ENCODE peak calls at places on chromosomes 4 and X, in eight cellular contexts. T is EH, W is fibroblast of villous mesenchyme, M is WTC11, E is adipocyte, I is endothelial cell, A is ELR, G is cortex of kidney. B is an unnamed sample.

GRCh38 chr4:155766544-155766943 is 7.7 kb downstream of the GUCY1B1 start:
- DNase-seq in I (no peak), M (no peak), G (no peak), A (no peak), T (no peak), E (no peak), W (no peak), B (no peak)

GRCh38 chrX:97402333-97402732 is 518.6 kb downstream of the RPA4 start:
- DNase-seq in I (no peak), E (no peak), M (no peak), T (no peak), A (no peak), W (peak; percentile 68), G (no peak), B (no peak)

GRCh38 chrX:110228453-110228852 is 89.4 kb downstream of the AMMECR1 start:
- DNase-seq in G (no peak), W (no peak), E (no peak), M (no peak), T (no peak), I (no peak), A (no peak), B (no peak)

GRCh38 chr4:116070283-116070682 is 956.9 kb upstream of the NDST4 start:
- DNase-seq in W (no peak), G (no peak), A (peak; percentile 59), M (no peak), T (no peak), E (no peak), I (no peak), B (no peak)

GRCh38 chrX:119067023-119067739 is 5.6 kb upstream of the CT47C1 start:
- DNase-seq in E (peak; percentile 74), I (peak; percentile 50), A (peak; percentile 67), W (peak; percentile 43), M (peak; percentile 50), T (peak; percentile 63), G (no peak), B (peak; percentile 35)

GRCh38 chr4:110249687-110250387 is 51.4 kb upstream of the ELOVL6 start:
- DNase-seq in W (no peak), G (no peak), M (no peak), I (no peak), E (no peak), T (no peak), A (no peak), B (no peak)

GRCh38 chr4:56654238-56654632 is 26.9 kb downstream of the HOPX start:
- DNase-seq in A (no peak), E (no peak), W (no peak), I (no peak), M (no peak), T (no peak), G (no peak), B (no peak)

GRCh38 chr4:180057891-180058643 is 2185.1 kb upstream of the TENM3 start:
- DNase-seq in E (peak; percentile 62), A (peak; percentile 29), W (no peak), M (peak; percentile 53), I (peak; percentile 54), G (no peak), T (peak; percentile 2), B (no peak)

GRCh38 chr4:18938343-18939109 is 917.0 kb upstream of the LCORL start:
- DNase-seq in G (no peak), T (no peak), I (no peak), A (no peak), E (no peak), W (peak; percentile 2), M (no peak), B (no peak)

GRCh38 chr4:24880171-24880570 is 32.7 kb downstream of the CCDC149 start:
- DNase-seq in I (no peak), W (no peak), M (no peak), A (no peak), E (no peak), T (no peak), G (no peak), B (no peak)

GRCh38 chrX:150482537-150483217 is 85.7 kb upstream of the MTM1 start:
- DNase-seq in M (no peak), E (peak; percentile 44), I (no peak), G (no peak), W (peak; percentile 60), A (peak; percentile 82), T (peak; percentile 61), B (no peak)

GRCh38 chr4:82201805-82202636 is 171.8 kb downstream of the HNRNPD start:
- DNase-seq in T (peak; percentile 47), G (no peak), E (peak; percentile 51), W (peak; percentile 48), A (peak; percentile 59), I (peak; percentile 68), M (peak; percentile 72), B (peak; percentile 57)

GRCh38 chrX:23659339-23659738 is 8.0 kb upstream of the PRDX4 start:
- DNase-seq in E (no peak), W (no peak), M (no peak), A (no peak), T (no peak), I (no peak), G (no peak), B (no peak)

GRCh38 chr4:73234712-73235111 is 23.9 kb downstream of the ANKRD17 start:
- DNase-seq in G (no peak), I (no peak), M (no peak), A (no peak), T (no peak), E (no peak), W (peak; percentile 42), B (no peak)

GRCh38 chr4:84529169-84529751 is 30.2 kb upstream of the NKX6-1 start:
- DNase-seq in W (peak; percentile 22), M (no peak), G (no peak), E (peak; percentile 77), A (peak; percentile 53), I (no peak), T (peak; percentile 18), B (peak; percentile 38)

GRCh38 chrX:83829874-83830273 is 31.1 kb upstream of the CYLC1 start:
- DNase-seq in A (no peak), T (no peak), G (no peak), W (no peak), I (no peak), M (no peak), E (no peak), B (no peak)

GRCh38 chrX:143296521-143296920 is 220.8 kb downstream of the SPANXN3 start:
- DNase-seq in A (no peak), T (no peak), G (no peak), M (no peak), I (no peak), W (no peak), E (no peak), B (no peak)

GRCh38 chr4:15738877-15739276 is 36.0 kb downstream of the BST1 start:
- DNase-seq in E (peak; percentile 38), T (peak; percentile 46), I (no peak), M (no peak), A (peak; percentile 2), G (no peak), W (no peak), B (no peak)

GRCh38 chr4:155331478-155331877 is 45.3 kb downstream of the MAP9 start:
- DNase-seq in G (no peak), A (no peak), I (no peak), T (no peak), E (no peak), M (no peak), W (no peak), B (no peak)

GRCh38 chrX:22433292-22434070 is 160.8 kb downstream of the CBLL2 start:
- DNase-seq in T (no peak), E (no peak), G (no peak), I (no peak), M (peak; percentile 9), A (no peak), W (no peak), B (no peak)

GRCh38 chr4:143667461-143667860 is 33.0 kb downstream of the FREM3 start:
- DNase-seq in M (no peak), G (no peak), T (peak; percentile 2), W (no peak), E (peak; percentile 95), I (no peak), A (no peak), B (no peak)

GRCh38 chr4:187576751-187577150 is 418.8 kb upstream of the ZFP42 start:
- DNase-seq in I (no peak), E (peak; percentile 18), M (no peak), G (no peak), T (no peak), W (no peak), A (no peak), B (no peak)

GRCh38 chr4:576991-577498 is 950 bp upstream of the TMEM271 start:
- DNase-seq in T (no peak), M (peak; percentile 32), A (peak; percentile 17), I (no peak), G (no peak), E (peak; percentile 22), W (no peak), B (no peak)

GRCh38 chrX:23792861-23793553 is 10.0 kb downstream of the SAT1 start:
- DNase-seq in I (peak; percentile 8), W (no peak), T (no peak), A (no peak), E (no peak), G (no peak), M (no peak), B (no peak)

GRCh38 chr4:169222768-169223167 is 48.0 kb downstream of the SH3RF1 start:
- DNase-seq in G (no peak), A (no peak), I (no peak), E (no peak), W (peak; percentile 50), M (no peak), T (no peak), B (no peak)

GRCh38 chrX:14598330-14598729 is 69.0 kb downstream of the GLRA2 start:
- DNase-seq in W (peak; percentile 25), I (no peak), E (no peak), T (peak; percentile 53), G (no peak), M (no peak), A (no peak), B (no peak)

GRCh38 chrX:120514236-120514635 is 45.1 kb upstream of the LAMP2 start:
- DNase-seq in G (no peak), E (peak; percentile 27), W (peak; percentile 19), A (peak; percentile 59), M (no peak), I (peak; percentile 2), T (peak; percentile 29), B (no peak)

GRCh38 chrX:23816179-23816578 is 33.2 kb downstream of the SAT1 start:
- DNase-seq in G (no peak), W (no peak), E (no peak), M (no peak), T (no peak), I (no peak), A (no peak), B (no peak)

GRCh38 chr4:184097240-184097619 is 120.4 kb downstream of the ENPP6 start:
- DNase-seq in G (no peak), M (peak; percentile 85), E (no peak), W (no peak), I (peak; percentile 43), A (no peak), T (peak; percentile 1), B (no peak)

GRCh38 chr4:110970642-110971041 is 347.8 kb upstream of the PITX2 start:
- DNase-seq in M (peak; percentile 79), G (no peak), I (peak; percentile 69), A (peak; percentile 72), W (peak; percentile 80), E (peak; percentile 40), T (peak; percentile 54), B (peak; percentile 85)

GRCh38 chrX:10326578-10326977 is 169.8 kb downstream of the CLCN4 start:
- DNase-seq in A (peak; percentile 39), I (no peak), W (peak; percentile 55), E (peak; percentile 55), T (peak; percentile 54), M (no peak), G (no peak), B (peak; percentile 50)